ENCODE peak calls at places on chromosome 2, in five cellular contexts. T is gastrocnemius medialis, G is hepatocyte, B is fibroblast of lung, W is HCT116. P is an unnamed sample.

GRCh38 chr2:105712981-105713596 is 31.6 kb upstream of the NCK2 start:
- DNase-seq in B (peak; percentile 75), W (no peak), T (no peak), G (peak; percentile 19), P (no peak)

GRCh38 chr2:134446431-134447091 is 192.7 kb downstream of the MGAT5 start:
- DNase-seq in T (no peak), B (peak; percentile 74), G (no peak), W (no peak), P (no peak)

GRCh38 chr2:45925636-45926350 is 274.3 kb downstream of the PRKCE start:
- DNase-seq in B (peak; percentile 40), W (no peak), G (no peak), T (no peak), P (no peak)

GRCh38 chr2:71940695-71941094 is 207.0 kb downstream of the CYP26B1 start:
- DNase-seq in G (no peak), W (no peak), T (peak; percentile 90), B (no peak), P (no peak)

GRCh38 chr2:222319576-222320440 is 21.0 kb upstream of the PAX3 start:
- DNase-seq in T (no peak), B (no peak), W (no peak), G (peak; percentile 54), P (no peak)

GRCh38 chr2:205686231-205687017 is 4.1 kb downstream of the NRP2 start:
- DNase-seq in T (no peak), W (no peak), G (no peak), B (peak; percentile 27), P (no peak)

GRCh38 chr2:64622443-64623231 is 31.1 kb downstream of the SERTAD2 start:
- DNase-seq in W (no peak), T (no peak), B (peak; percentile 31), G (no peak), P (no peak)

GRCh38 chr2:220662415-220662814 is 909.7 kb downstream of the EPHA4 start:
- DNase-seq in B (no peak), G (no peak), W (no peak), T (no peak), P (no peak)

GRCh38 chr2:136291871-136292270 is 173.9 kb upstream of the CXCR4 start:
- DNase-seq in B (no peak), W (no peak), G (no peak), T (no peak), P (no peak)

GRCh38 chr2:10094271-10094814 is 14.1 kb upstream of the CYS1 start:
- DNase-seq in B (no peak), G (no peak), W (no peak), T (no peak), P (no peak)

GRCh38 chr2:189662674-189663226 is 1.5 kb downstream of the ASNSD1 start:
- DNase-seq in B (no peak), W (no peak), G (no peak), T (no peak), P (no peak)

GRCh38 chr2:140600116-140600515 is 1530.7 kb downstream of the LRP1B start:
- DNase-seq in B (peak; percentile 82), T (no peak), G (no peak), W (no peak), P (no peak)

GRCh38 chr2:216838146-216838545 is 21.7 kb downstream of the TNP1 start:
- DNase-seq in W (no peak), T (no peak), G (no peak), B (peak; percentile 45), P (no peak)

GRCh38 chr2:220025207-220025606 is 397.8 kb downstream of the SLC4A3 start:
- DNase-seq in W (no peak), T (no peak), G (no peak), B (no peak), P (no peak)

GRCh38 chr2:121650554-121650930 is 1.3 kb upstream of the CLASP1 start:
- DNase-seq in G (peak; percentile 18), T (no peak), W (no peak), B (peak; percentile 15), P (no peak)

GRCh38 chr2:216636570-216637450 is 3.6 kb downstream of the IGFBP2 start:
- DNase-seq in B (peak; percentile 56), G (peak; percentile 86), W (peak; percentile 64), T (no peak), P (no peak)

GRCh38 chr2:102841107-102841840 is 79.4 kb downstream of the TMEM182 start:
- DNase-seq in T (no peak), W (peak; percentile 7), G (peak; percentile 79), B (peak; percentile 50), P (no peak)

GRCh38 chr2:156901373-156902031 is 356.0 kb upstream of the GALNT5 start:
- DNase-seq in B (peak; percentile 24), W (no peak), G (peak; percentile 4), T (no peak), P (no peak)

GRCh38 chr2:240129731-240130392 is 6.2 kb downstream of the COPS9 start:
- DNase-seq in T (no peak), B (no peak), G (no peak), W (no peak), P (no peak)

GRCh38 chr2:146240376-146240775 is 1604.5 kb upstream of the ACVR2A start:
- DNase-seq in B (no peak), T (no peak), G (no peak), W (no peak), P (no peak)

GRCh38 chr2:239290618-239291504 is 110.0 kb downstream of the HDAC4 start:
- DNase-seq in G (no peak), W (no peak), B (no peak), T (peak; percentile 83), P (no peak)

GRCh38 chr2:43842866-43843226 is 4.1 kb downstream of the ABCG8 start:
- DNase-seq in G (no peak), T (no peak), B (no peak), W (no peak), P (no peak)

GRCh38 chr2:194819367-194819766 is 837.7 kb upstream of the SLC39A10 start:
- DNase-seq in T (no peak), B (no peak), W (no peak), G (no peak), P (no peak)

GRCh38 chr2:134460583-134460998 is 206.7 kb downstream of the MGAT5 start:
- DNase-seq in B (peak; percentile 48), G (peak; percentile 81), W (peak; percentile 48), T (peak; percentile 5), P (no peak)

GRCh38 chr2:165161510-165161909 is 42.3 kb downstream of the SCN3A start:
- DNase-seq in B (peak; percentile 1), W (no peak), G (no peak), T (no peak), P (no peak)

DNA sequence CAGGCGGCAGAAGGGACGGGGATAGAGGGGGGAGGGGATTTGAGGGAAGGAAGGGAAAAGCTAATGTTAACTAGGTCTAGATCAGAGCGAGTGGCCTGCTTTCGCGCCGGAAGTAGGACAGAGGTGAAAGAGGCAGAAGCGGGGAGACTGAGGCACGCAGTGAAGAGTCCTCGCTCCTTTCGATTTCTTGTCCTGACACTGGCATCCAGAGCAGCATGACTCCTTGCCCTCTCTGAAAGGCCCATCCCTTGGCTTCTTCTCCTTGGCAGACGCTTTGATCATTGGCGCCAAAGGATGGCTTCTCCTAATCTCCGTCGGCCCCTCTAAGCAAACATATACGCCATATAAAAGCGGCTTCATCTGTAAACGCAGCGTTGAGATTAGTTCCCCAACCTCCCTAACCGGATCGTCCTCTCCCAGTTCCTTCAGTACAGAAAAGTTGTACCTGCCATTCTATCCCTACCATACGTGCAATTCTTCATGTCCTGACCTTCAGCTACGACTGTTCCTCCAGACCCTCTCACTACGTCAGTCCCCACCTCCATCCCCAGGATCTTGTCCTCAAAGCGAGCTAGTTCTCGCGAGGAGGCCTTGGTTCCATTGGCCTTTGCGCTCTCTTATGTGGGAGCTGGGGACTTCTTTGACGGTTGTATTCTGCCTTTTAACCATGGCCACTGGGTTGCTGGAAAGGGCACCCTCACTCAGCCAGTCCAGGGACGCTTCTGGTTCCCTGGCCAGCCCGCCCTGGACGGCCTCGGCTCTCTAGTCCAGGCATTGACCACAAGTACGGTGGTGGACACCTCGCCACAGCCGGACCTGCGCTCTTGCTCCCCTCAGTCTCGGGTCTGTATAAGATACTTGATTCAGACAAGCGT is 857 bp upstream of the NEUROD1 start:
- DNase-seq in B (no peak), W (no peak), T (no peak), G (no peak), P (no peak)
- H3K9me3 ChIP-seq in B (no peaks in the 10 kb centered on the region), W (no peaks in the 10 kb centered on the region), T (no peaks in the 10 kb centered on the region), G (no peaks in the 10 kb centered on the region), P (no peaks in the 10 kb centered on the region)

DNA sequence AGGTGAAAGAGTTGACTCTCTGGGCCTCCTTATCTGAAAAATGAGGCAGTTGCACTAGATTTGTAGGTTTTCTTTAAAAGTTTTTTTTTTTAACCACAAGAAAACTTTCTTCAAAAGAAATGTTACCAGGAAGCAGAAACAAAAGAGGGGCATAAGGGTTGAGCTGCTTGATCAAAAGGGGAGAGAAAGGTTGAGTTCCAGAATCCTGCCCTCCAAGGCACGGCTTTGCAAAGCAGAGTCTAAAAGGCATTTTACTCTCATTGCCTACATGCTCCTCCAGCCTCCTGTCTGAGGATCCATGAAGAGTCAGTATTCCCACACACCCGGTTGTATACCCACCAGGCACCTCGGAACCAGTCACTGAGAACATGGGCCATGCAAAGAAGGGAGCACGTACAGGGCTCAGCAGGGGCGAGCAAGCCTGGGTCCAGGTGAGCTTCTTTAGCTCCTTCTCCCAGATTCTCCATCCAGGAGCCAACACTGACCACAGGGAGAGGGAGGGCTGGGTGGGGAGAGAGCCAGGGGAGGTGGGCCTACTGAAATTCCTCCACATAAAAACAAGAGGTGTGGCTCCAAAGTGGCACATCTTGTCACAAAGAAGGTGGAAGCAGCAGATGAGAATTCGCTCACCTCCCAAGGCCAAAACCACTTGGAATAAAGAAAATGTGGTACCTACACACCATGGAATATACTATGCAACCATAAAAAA is 116.0 kb upstream of the EPC2 start:
- DNase-seq in B (no peak), T (no peak), W (no peak), G (no peak), P (no peak)
- H3K27ac ChIP-seq in B (no peak overlapping the region), T (no peak overlapping the region), W (no peak overlapping the region), G (no peak overlapping the region), P (no peak overlapping the region)

DNA sequence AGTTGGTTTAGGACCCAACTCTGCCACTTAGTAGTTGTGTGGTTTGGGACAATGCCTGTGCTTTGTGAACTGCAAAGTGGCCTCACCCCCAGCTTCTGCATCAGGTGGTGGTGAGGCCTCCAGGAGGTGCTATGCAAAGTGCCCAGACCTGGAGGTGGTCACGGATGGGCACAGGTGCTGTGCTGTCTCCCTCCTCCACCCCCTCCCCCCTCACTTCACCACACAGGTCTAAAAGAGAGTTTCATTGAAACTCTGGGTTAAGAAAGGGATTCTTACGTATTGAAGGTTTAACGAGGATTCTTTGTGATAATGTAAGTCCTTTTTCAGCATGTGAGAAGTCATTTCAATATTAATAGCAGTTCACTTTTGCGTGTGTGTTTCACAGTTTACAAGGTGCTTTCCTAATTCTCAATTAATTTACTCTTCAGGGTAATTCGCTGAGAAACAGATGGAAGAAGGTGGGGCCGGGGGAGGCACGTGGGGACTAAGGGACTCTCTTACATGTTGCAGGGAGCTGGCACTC is 369.9 kb downstream of the LPIN1 start:
- DNase-seq in T (no peak), B (no peak), W (no peak), G (no peak), P (no peak)
- H3K9me3 ChIP-seq in T (no peaks in the 10 kb centered on the region), B (no peaks in the 10 kb centered on the region), W (no peaks in the 10 kb centered on the region), G (no peaks in the 10 kb centered on the region), P (no peaks in the 10 kb centered on the region)

DNA sequence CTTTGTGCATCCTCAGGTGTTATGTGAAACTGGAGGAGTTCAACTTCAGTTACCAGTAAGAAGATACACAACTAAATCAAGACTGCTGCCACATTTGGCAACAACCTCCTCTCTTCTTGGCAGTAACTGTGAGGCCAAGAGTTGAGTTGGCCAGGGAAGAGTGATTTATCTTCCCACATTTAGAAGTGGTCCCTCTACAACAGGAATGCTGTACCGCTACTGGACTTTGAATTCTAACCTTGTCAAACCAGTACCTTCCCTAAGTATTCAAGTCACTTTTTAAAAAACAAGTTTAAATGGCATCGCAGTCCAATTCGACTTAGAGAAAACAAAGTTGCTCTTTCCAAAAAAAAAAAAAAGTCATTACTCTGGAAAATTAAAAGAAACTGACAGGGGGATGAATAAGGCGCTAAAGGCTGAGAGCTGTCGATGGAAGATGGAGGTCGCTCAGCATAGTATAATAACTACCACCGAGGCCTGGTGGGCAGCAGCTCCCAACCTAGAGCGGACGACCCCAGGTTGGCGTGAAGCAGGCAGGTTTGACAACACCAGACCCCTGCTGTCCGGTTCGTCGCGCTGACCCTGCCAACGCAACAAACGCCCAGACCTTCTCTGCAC is 1.0 kb downstream of the MAP4K3 start:
- DNase-seq in W (no peak), G (peak; percentile 34), T (peak; percentile 72), B (peak; percentile 77), P (no peak)
- H3K27ac ChIP-seq in W (peak overlapping the region; percentile 89), G (peak overlapping the region; percentile 98), T (peak overlapping the region; percentile 96), B (peak overlapping the region; percentile 85), P (peak overlapping the region; percentile 83)

P was measured in thoracic aorta.